ENCODE peak calls at places on chromosome 1, in ten cellular contexts. D, W, X, R, P, F, M, Y, U and Z are unnamed samples.

GRCh38 chr1:232452137-232452536 is 177.8 kb downstream of the SIPA1L2 start:
- DNase-seq in U (no peak), Y (no peak), X (no peak), P (no peak), W (no peak), M (no peak), R (no peak), D (no peak), F (no peak), Z (no peak)

GRCh38 chr1:109979489-109980091 is 5.0 kb upstream of the AHCYL1 start:
- DNase-seq in X (no peak), F (peak; percentile 74), U (peak; percentile 71), Y (no peak), R (no peak), D (peak; percentile 90), W (no peak), M (no peak), P (peak; percentile 88), Z (no peak)

GRCh38 chr1:29235955-29236742 is at the start of gene PTPRU:
- DNase-seq in D (peak; percentile 100), P (peak; percentile 58), U (peak; percentile 58), F (peak; percentile 58), X (peak; percentile 92), W (peak; percentile 64), M (peak; percentile 92), R (peak; percentile 72), Y (peak; percentile 85), Z (peak; percentile 96)

GRCh38 chr1:30948278-30948677 is 39.7 kb upstream of the SDC3 start:
- DNase-seq in P (no peak), U (no peak), X (no peak), R (no peak), M (no peak), W (no peak), Y (no peak), F (no peak), D (no peak), Z (no peak)

GRCh38 chr1:200900877-200901276 is 6.2 kb downstream of the INAVA start:
- DNase-seq in U (no peak), D (no peak), P (no peak), W (no peak), F (no peak), R (no peak), M (no peak), Y (no peak), X (no peak), Z (no peak)

GRCh38 chr1:160981584-160982411 is 27.2 kb upstream of the ITLN2 start:
- DNase-seq in M (peak; percentile 48), W (no peak), X (no peak), F (no peak), Y (peak; percentile 80), U (no peak), D (peak; percentile 26), P (no peak), R (no peak), Z (no peak)

GRCh38 chr1:79657916-79658662 is 651.6 kb upstream of the ADGRL4 start:
- DNase-seq in X (no peak), P (no peak), W (no peak), Y (no peak), M (no peak), R (no peak), D (no peak), F (no peak), U (peak; percentile 5), Z (no peak)

GRCh38 chr1:230066036-230066435 is 1.0 kb upstream of the GALNT2 start:
- DNase-seq in R (no peak), M (no peak), U (no peak), W (no peak), P (no peak), Y (no peak), D (no peak), X (no peak), F (no peak), Z (no peak)

GRCh38 chr1:23370744-23371710 is 1.4 kb upstream of the ZNF436 start:
- DNase-seq in D (peak; percentile 57), R (no peak), U (no peak), P (no peak), M (no peak), F (peak; percentile 34), X (peak; percentile 81), W (no peak), Y (peak; percentile 61), Z (no peak)

GRCh38 chr1:154911691-154912550 is 24.6 kb downstream of the PMVK start:
- DNase-seq in X (no peak), U (no peak), M (no peak), F (no peak), W (no peak), P (no peak), Y (no peak), D (no peak), R (no peak), Z (no peak)

GRCh38 chr1:65264197-65264929 is 45.0 kb upstream of the DNAJC6 start:
- DNase-seq in Y (peak; percentile 66), F (peak; percentile 81), W (no peak), M (no peak), R (peak; percentile 66), P (peak; percentile 10), X (peak; percentile 78), D (peak; percentile 74), U (peak; percentile 37), Z (no peak)

GRCh38 chr1:200206340-200206739 is 178.8 kb downstream of the NR5A2 start:
- DNase-seq in U (peak; percentile 90), X (peak; percentile 28), R (no peak), M (no peak), F (peak; percentile 79), P (peak; percentile 84), W (no peak), D (peak; percentile 86), Y (no peak), Z (no peak)

GRCh38 chr1:53449026-53449425 is 10.2 kb upstream of the DMRTB1 start:
- DNase-seq in F (peak; percentile 78), X (peak; percentile 92), D (no peak), W (no peak), P (peak; percentile 56), M (no peak), U (peak; percentile 88), R (no peak), Y (no peak), Z (no peak)

GRCh38 chr1:35845766-35846165 is 37.2 kb upstream of the AGO1 start:
- DNase-seq in F (no peak), R (no peak), U (peak; percentile 12), X (peak; percentile 78), M (no peak), P (no peak), Y (no peak), W (no peak), D (no peak), Z (no peak)

GRCh38 chr1:213303286-213303685 is 252.2 kb downstream of the RPS6KC1 start:
- DNase-seq in X (peak; percentile 71), D (no peak), M (no peak), P (peak; percentile 6), U (peak; percentile 13), R (no peak), F (no peak), W (no peak), Y (peak; percentile 22), Z (no peak)

GRCh38 chr1:108897865-108898720 is 21.3 kb downstream of the GPSM2 start:
- DNase-seq in X (peak; percentile 68), F (peak; percentile 79), W (no peak), Y (no peak), M (no peak), R (no peak), D (no peak), P (peak; percentile 27), U (peak; percentile 79), Z (peak; percentile 67)

GRCh38 chr1:70528591-70529333 is 117.7 kb downstream of the CTH start:
- DNase-seq in X (peak; percentile 58), D (no peak), R (no peak), P (peak; percentile 46), M (no peak), Y (peak; percentile 53), F (peak; percentile 48), U (peak; percentile 33), W (no peak), Z (no peak)

GRCh38 chr1:115810609-115811008 is 30.3 kb downstream of the NHLH2 start:
- DNase-seq in D (no peak), P (no peak), R (no peak), W (no peak), U (no peak), X (no peak), M (no peak), Y (no peak), F (no peak), Z (no peak)

GRCh38 chr1:153434746-153435455 is 18.6 kb downstream of the S100A7A start:
- DNase-seq in X (no peak), R (no peak), F (no peak), M (no peak), U (no peak), P (no peak), W (no peak), Y (no peak), D (no peak), Z (no peak)

GRCh38 chr1:111690306-111690617 is 48.9 kb downstream of the INKA2 start:
- DNase-seq in Y (no peak), U (peak; percentile 91), M (no peak), X (peak; percentile 98), W (no peak), R (no peak), F (peak; percentile 86), D (peak; percentile 73), P (peak; percentile 44), Z (no peak)

GRCh38 chr1:209643295-209644020 is 8.8 kb downstream of the LAMB3 start:
- DNase-seq in P (no peak), F (peak; percentile 49), R (peak; percentile 80), W (no peak), D (peak; percentile 66), Y (no peak), X (peak; percentile 46), U (no peak), M (no peak), Z (no peak)

GRCh38 chr1:185733818-185734709 is at the start of gene HMCN1:
- DNase-seq in U (peak; percentile 65), F (peak; percentile 56), Y (peak; percentile 90), P (peak; percentile 63), X (peak; percentile 86), W (no peak), M (peak; percentile 34), R (peak; percentile 49), D (peak; percentile 83), Z (peak; percentile 21)

GRCh38 chr1:101506541-101507164 is 269.8 kb downstream of the S1PR1 start:
- DNase-seq in F (peak; percentile 61), X (peak; percentile 52), D (no peak), W (no peak), R (no peak), Y (peak; percentile 24), M (no peak), P (peak; percentile 23), U (peak; percentile 31), Z (no peak)

GRCh38 chr1:162315673-162316072 is 61.0 kb downstream of the SPATA46 start:
- DNase-seq in X (no peak), U (no peak), W (no peak), P (no peak), R (no peak), Y (no peak), D (no peak), M (no peak), F (no peak), Z (no peak)

GRCh38 chr1:31790641-31791091 is 25.2 kb downstream of the SPOCD1 start:
- DNase-seq in X (peak; percentile 14), F (no peak), D (no peak), R (peak; percentile 45), W (no peak), M (no peak), P (no peak), U (no peak), Y (peak; percentile 8), Z (no peak)

GRCh38 chr1:24199291-24199900 is 12.3 kb upstream of the IFNLR1 start:
- DNase-seq in R (no peak), M (peak; percentile 80), D (no peak), F (peak; percentile 70), W (peak; percentile 62), U (peak; percentile 57), P (peak; percentile 54), X (peak; percentile 70), Y (peak; percentile 80), Z (peak; percentile 70)

GRCh38 chr1:184156521-184157395 is 105.2 kb downstream of the TSEN15 start:
- DNase-seq in W (no peak), P (no peak), U (no peak), R (no peak), D (no peak), M (no peak), F (no peak), X (peak; percentile 40), Y (peak; percentile 17), Z (no peak)

GRCh38 chr1:110242731-110243130 is 32.6 kb downstream of the KCNC4 start:
- DNase-seq in W (no peak), F (no peak), P (no peak), R (no peak), D (no peak), X (no peak), U (no peak), Y (no peak), M (no peak), Z (no peak)